ENCODE peak calls at places on chromosome 7, in nine cellular contexts. One of them, this sample, is unnamed.
A peak's percentile ranks its signal among the peaks of the same experiment; 100 is the strongest.

GRCh38 chr7:92071032-92071431 is 63.2 kb downstream of the CYP51A1 start:
- DNase-seq in IMR-90: no peak
- DNase-seq in HCT116: no peak
- DNase-seq in fibroblast of lung: no peak
- DNase-seq in mammary epithelial cell: no peak
- DNase-seq in H1: no peak
- DNase-seq in neuronal stem cell: no peak
- DNase-seq in PC-3: no peak
- DNase-seq in astrocyte: no peak
- DNase-seq in this sample: no peak

GRCh38 chr7:84245831-84246230 is 51.2 kb upstream of the SEMA3A start:
- DNase-seq in IMR-90: no peak
- DNase-seq in HCT116: no peak
- DNase-seq in fibroblast of lung: no peak
- DNase-seq in mammary epithelial cell: no peak
- DNase-seq in H1: no peak
- DNase-seq in neuronal stem cell: no peak
- DNase-seq in PC-3: no peak
- DNase-seq in astrocyte: no peak
- DNase-seq in this sample: peak; percentile 25

GRCh38 chr7:81499262-81500116 is 270.4 kb downstream of the HGF start:
- DNase-seq in IMR-90: peak; percentile 89
- DNase-seq in HCT116: peak; percentile 81
- DNase-seq in fibroblast of lung: peak; percentile 73
- DNase-seq in mammary epithelial cell: peak; percentile 52
- DNase-seq in H1: no peak
- DNase-seq in neuronal stem cell: peak; percentile 64
- DNase-seq in PC-3: peak; percentile 84
- DNase-seq in astrocyte: peak; percentile 69
- DNase-seq in this sample: no peak

GRCh38 chr7:88184848-88185304 is 35.0 kb downstream of the SRI start:
- DNase-seq in IMR-90: peak; percentile 12
- DNase-seq in HCT116: no peak
- DNase-seq in fibroblast of lung: peak; percentile 87
- DNase-seq in mammary epithelial cell: peak; percentile 86
- DNase-seq in H1: no peak
- DNase-seq in neuronal stem cell: no peak
- DNase-seq in PC-3: peak; percentile 61
- DNase-seq in astrocyte: peak; percentile 84
- DNase-seq in this sample: no peak

GRCh38 chr7:143485091-143485490 is 7.4 kb downstream of the TAS2R41 start:
- DNase-seq in IMR-90: no peak
- DNase-seq in HCT116: no peak
- DNase-seq in fibroblast of lung: no peak
- DNase-seq in mammary epithelial cell: no peak
- DNase-seq in H1: no peak
- DNase-seq in neuronal stem cell: no peak
- DNase-seq in PC-3: no peak
- DNase-seq in astrocyte: no peak
- DNase-seq in this sample: no peak

GRCh38 chr7:86784765-86785164 is 141.1 kb downstream of the GRM3 start:
- DNase-seq in IMR-90: no peak
- DNase-seq in HCT116: no peak
- DNase-seq in fibroblast of lung: no peak
- DNase-seq in mammary epithelial cell: no peak
- DNase-seq in H1: no peak
- DNase-seq in neuronal stem cell: no peak
- DNase-seq in PC-3: no peak
- DNase-seq in astrocyte: no peak
- DNase-seq in this sample: no peak

GRCh38 chr7:23654508-23654907 is 25.5 kb upstream of the FAM221A start:
- DNase-seq in IMR-90: peak; percentile 31
- DNase-seq in HCT116: peak; percentile 43
- DNase-seq in fibroblast of lung: no peak
- DNase-seq in mammary epithelial cell: no peak
- DNase-seq in H1: peak; percentile 79
- DNase-seq in neuronal stem cell: no peak
- DNase-seq in PC-3: peak; percentile 9
- DNase-seq in astrocyte: no peak
- DNase-seq in this sample: no peak

GRCh38 chr7:44272456-44272855 is 52.9 kb downstream of the CAMK2B start:
- DNase-seq in IMR-90: no peak
- DNase-seq in HCT116: no peak
- DNase-seq in fibroblast of lung: no peak
- DNase-seq in mammary epithelial cell: no peak
- DNase-seq in H1: no peak
- DNase-seq in neuronal stem cell: no peak
- DNase-seq in PC-3: no peak
- DNase-seq in astrocyte: no peak
- DNase-seq in this sample: peak; percentile 59

GRCh38 chr7:101232141-101232821 is 5.3 kb downstream of the CLDN15 start:
- DNase-seq in IMR-90: no peak
- DNase-seq in HCT116: no peak
- DNase-seq in fibroblast of lung: no peak
- DNase-seq in mammary epithelial cell: peak; percentile 73
- DNase-seq in H1: peak; percentile 87
- DNase-seq in neuronal stem cell: no peak
- DNase-seq in PC-3: peak; percentile 68
- DNase-seq in astrocyte: no peak
- DNase-seq in this sample: peak; percentile 87

GRCh38 chr7:86644282-86645173 is 819 bp downstream of the GRM3 start:
- DNase-seq in IMR-90: no peak
- DNase-seq in HCT116: no peak
- DNase-seq in fibroblast of lung: no peak
- DNase-seq in mammary epithelial cell: no peak
- DNase-seq in H1: peak; percentile 73
- DNase-seq in neuronal stem cell: peak; percentile 47
- DNase-seq in PC-3: no peak
- DNase-seq in astrocyte: no peak
- DNase-seq in this sample: peak; percentile 63

GRCh38 chr7:36236073-36236472 is 83.0 kb downstream of the EEPD1 start:
- DNase-seq in IMR-90: no peak
- DNase-seq in HCT116: no peak
- DNase-seq in fibroblast of lung: no peak
- DNase-seq in mammary epithelial cell: no peak
- DNase-seq in H1: peak; percentile 58
- DNase-seq in neuronal stem cell: no peak
- DNase-seq in PC-3: no peak
- DNase-seq in astrocyte: no peak
- DNase-seq in this sample: peak; percentile 73

GRCh38 chr7:129851174-129851573 is 101.6 kb downstream of the UBE2H start:
- DNase-seq in IMR-90: no peak
- DNase-seq in HCT116: no peak
- DNase-seq in fibroblast of lung: no peak
- DNase-seq in mammary epithelial cell: no peak
- DNase-seq in H1: no peak
- DNase-seq in neuronal stem cell: no peak
- DNase-seq in PC-3: no peak
- DNase-seq in astrocyte: no peak
- DNase-seq in this sample: no peak

GRCh38 chr7:95730493-95731280 is 41.7 kb upstream of the DYNC1I1 start:
- DNase-seq in IMR-90: no peak
- DNase-seq in HCT116: no peak
- DNase-seq in fibroblast of lung: no peak
- DNase-seq in mammary epithelial cell: no peak
- DNase-seq in H1: no peak
- DNase-seq in neuronal stem cell: no peak
- DNase-seq in PC-3: no peak
- DNase-seq in astrocyte: no peak
- DNase-seq in this sample: no peak

GRCh38 chr7:31100870-31101269 is 48.8 kb downstream of the ADCYAP1R1 start:
- DNase-seq in IMR-90: no peak
- DNase-seq in HCT116: no peak
- DNase-seq in fibroblast of lung: no peak
- DNase-seq in mammary epithelial cell: no peak
- DNase-seq in H1: no peak
- DNase-seq in neuronal stem cell: no peak
- DNase-seq in PC-3: no peak
- DNase-seq in astrocyte: no peak
- DNase-seq in this sample: no peak

GRCh38 chr7:154640266-154640865 is 362.6 kb downstream of the PAXIP1 start:
- DNase-seq in IMR-90: no peak
- DNase-seq in HCT116: no peak
- DNase-seq in fibroblast of lung: no peak
- DNase-seq in mammary epithelial cell: no peak
- DNase-seq in H1: peak; percentile 54
- DNase-seq in neuronal stem cell: peak; percentile 27
- DNase-seq in PC-3: no peak
- DNase-seq in astrocyte: no peak
- DNase-seq in this sample: no peak

GRCh38 chr7:106022193-106022821 is 59.2 kb downstream of the CDHR3 start:
- DNase-seq in IMR-90: no peak
- DNase-seq in HCT116: no peak
- DNase-seq in fibroblast of lung: peak; percentile 72
- DNase-seq in mammary epithelial cell: peak; percentile 35
- DNase-seq in H1: no peak
- DNase-seq in neuronal stem cell: no peak
- DNase-seq in PC-3: no peak
- DNase-seq in astrocyte: peak; percentile 61
- DNase-seq in this sample: no peak
- H3K9ac ChIP-seq in IMR-90: no peak overlapping the region
- H3K9ac ChIP-seq in HCT116: no peak overlapping the region
- H3K9ac ChIP-seq in fibroblast of lung: no peak overlapping the region
- H3K9ac ChIP-seq in mammary epithelial cell: no peak overlapping the region
- H3K9ac ChIP-seq in H1: no peak overlapping the region
- H3K9ac ChIP-seq in neuronal stem cell: no peak overlapping the region
- H3K9ac ChIP-seq in PC-3: no peak overlapping the region
- H3K9ac ChIP-seq in astrocyte: no peak overlapping the region
- H3K9ac ChIP-seq in this sample: no peak overlapping the region

GRCh38 chr7:121793716-121794115 is 79.2 kb upstream of the PTPRZ1 start:
- DNase-seq in IMR-90: no peak
- DNase-seq in HCT116: no peak
- DNase-seq in fibroblast of lung: peak; percentile 18
- DNase-seq in mammary epithelial cell: peak; percentile 57
- DNase-seq in H1: no peak
- DNase-seq in neuronal stem cell: no peak
- DNase-seq in PC-3: no peak
- DNase-seq in astrocyte: peak; percentile 10
- DNase-seq in this sample: no peak
- H3K9ac ChIP-seq in IMR-90: no peak overlapping the region
- H3K9ac ChIP-seq in HCT116: no peak overlapping the region
- H3K9ac ChIP-seq in fibroblast of lung: no peak overlapping the region
- H3K9ac ChIP-seq in mammary epithelial cell: no peak overlapping the region
- H3K9ac ChIP-seq in H1: no peak overlapping the region
- H3K9ac ChIP-seq in neuronal stem cell: no peak overlapping the region
- H3K9ac ChIP-seq in PC-3: no peak overlapping the region
- H3K9ac ChIP-seq in astrocyte: no peak overlapping the region
- H3K9ac ChIP-seq in this sample: no peak overlapping the region

DNA sequence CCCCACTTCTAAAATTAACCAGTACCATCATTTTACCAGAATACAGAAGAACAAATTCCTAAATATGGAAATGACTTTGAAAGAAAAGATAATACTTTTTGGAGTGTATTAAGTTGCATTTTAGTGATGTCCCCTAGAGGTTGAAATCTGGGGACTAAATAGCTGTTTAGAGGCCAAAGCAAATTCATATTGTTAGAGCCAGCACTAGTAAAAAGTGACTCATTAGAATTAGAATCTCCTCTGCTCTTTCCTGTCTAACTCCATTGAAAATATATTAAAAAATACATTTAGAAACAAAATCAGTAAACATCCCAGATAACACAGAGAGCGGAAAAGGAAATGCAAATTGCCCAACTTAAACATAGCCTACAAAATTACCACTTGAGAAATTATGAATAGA is 1189.6 kb upstream of the C7orf33 start:
- DNase-seq in IMR-90: no peak
- DNase-seq in HCT116: no peak
- DNase-seq in fibroblast of lung: no peak
- DNase-seq in mammary epithelial cell: no peak
- DNase-seq in H1: no peak
- DNase-seq in neuronal stem cell: no peak
- DNase-seq in PC-3: no peak
- DNase-seq in astrocyte: no peak
- DNase-seq in this sample: no peak
- H3K9ac ChIP-seq in IMR-90: no peak overlapping the region
- H3K9ac ChIP-seq in HCT116: no peak overlapping the region
- H3K9ac ChIP-seq in fibroblast of lung: no peak overlapping the region
- H3K9ac ChIP-seq in mammary epithelial cell: no peak overlapping the region
- H3K9ac ChIP-seq in H1: no peak overlapping the region
- H3K9ac ChIP-seq in neuronal stem cell: no peak overlapping the region
- H3K9ac ChIP-seq in PC-3: no peak overlapping the region
- H3K9ac ChIP-seq in astrocyte: no peak overlapping the region
- H3K9ac ChIP-seq in this sample: no peak overlapping the region

GRCh38 chr7:24824400-24824799 is 67.1 kb upstream of the GSDME start:
- DNase-seq in IMR-90: no peak
- DNase-seq in HCT116: peak; percentile 75
- DNase-seq in fibroblast of lung: no peak
- DNase-seq in mammary epithelial cell: no peak
- DNase-seq in H1: no peak
- DNase-seq in neuronal stem cell: no peak
- DNase-seq in PC-3: no peak
- DNase-seq in astrocyte: no peak
- DNase-seq in this sample: no peak

GRCh38 chr7:24820730-24821044 is 63.4 kb upstream of the GSDME start:
- DNase-seq in IMR-90: no peak
- DNase-seq in HCT116: no peak
- DNase-seq in fibroblast of lung: no peak
- DNase-seq in mammary epithelial cell: no peak
- DNase-seq in H1: no peak
- DNase-seq in neuronal stem cell: no peak
- DNase-seq in PC-3: peak; percentile 98
- DNase-seq in astrocyte: no peak
- DNase-seq in this sample: no peak

GRCh38 chr7:24819916-24820689 is 62.8 kb upstream of the GSDME start:
- DNase-seq in IMR-90: peak; percentile 90
- DNase-seq in HCT116: peak; percentile 84
- DNase-seq in fibroblast of lung: peak; percentile 81
- DNase-seq in mammary epithelial cell: peak; percentile 82
- DNase-seq in H1: peak; percentile 82
- DNase-seq in neuronal stem cell: peak; percentile 76
- DNase-seq in PC-3: peak; percentile 89
- DNase-seq in astrocyte: peak; percentile 69
- DNase-seq in this sample: peak; percentile 85

GRCh38 chr7:24824896-24825295 is 67.6 kb upstream of the GSDME start:
- DNase-seq in IMR-90: no peak
- DNase-seq in HCT116: no peak
- DNase-seq in fibroblast of lung: peak; percentile 19
- DNase-seq in mammary epithelial cell: no peak
- DNase-seq in H1: no peak
- DNase-seq in neuronal stem cell: no peak
- DNase-seq in PC-3: no peak
- DNase-seq in astrocyte: no peak
- DNase-seq in this sample: no peak

DNA sequence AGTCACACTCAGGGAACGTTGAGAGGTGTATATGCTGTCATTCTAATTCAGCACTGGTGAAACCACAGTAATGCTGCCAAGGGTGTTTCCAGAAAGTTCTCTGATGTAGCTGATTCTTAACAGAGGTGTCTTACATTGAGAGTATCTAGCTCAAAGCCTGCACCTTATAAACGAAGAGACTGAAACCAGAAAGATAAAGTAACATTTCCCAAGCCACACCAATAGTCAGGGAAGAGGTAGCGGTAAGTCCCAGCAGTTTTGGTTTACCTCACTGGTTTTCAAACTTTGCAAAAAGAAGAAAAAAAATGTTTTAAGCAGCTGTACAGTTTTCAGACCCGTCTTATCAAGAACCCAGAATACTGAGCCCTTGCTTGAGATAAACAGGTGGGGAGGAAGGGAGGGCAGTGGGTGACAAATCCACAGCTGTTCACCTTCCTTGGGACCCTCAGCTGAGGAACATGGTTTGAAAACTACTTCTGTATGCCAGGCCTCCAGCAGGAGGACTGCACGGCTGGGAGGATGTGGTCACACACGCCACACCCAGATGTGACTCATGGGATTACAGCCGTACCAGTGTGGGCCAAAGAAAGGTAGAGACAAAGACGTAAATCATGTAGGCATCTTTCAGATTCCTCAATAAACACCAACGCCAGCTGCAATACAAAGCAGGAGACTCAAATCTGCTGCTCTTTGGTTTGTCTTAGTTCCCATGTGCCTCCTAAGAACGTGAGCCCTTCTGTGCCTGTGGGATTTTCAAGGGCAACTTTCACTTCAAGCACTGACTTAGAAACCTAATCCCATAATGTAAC is 64.0 kb upstream of the GSDME start:
- DNase-seq in IMR-90: peak; percentile 96
- DNase-seq in HCT116: peak; percentile 95
- DNase-seq in fibroblast of lung: peak; percentile 99
- DNase-seq in mammary epithelial cell: peak; percentile 98
- DNase-seq in H1: no peak
- DNase-seq in neuronal stem cell: no peak
- DNase-seq in PC-3: peak; percentile 96
- DNase-seq in astrocyte: peak; percentile 98
- DNase-seq in this sample: no peak
- H3K9ac ChIP-seq in IMR-90: no peak overlapping the region
- H3K9ac ChIP-seq in HCT116: peak overlapping the region; percentile 65
- H3K9ac ChIP-seq in fibroblast of lung: peak overlapping the region; percentile 28
- H3K9ac ChIP-seq in mammary epithelial cell: peak overlapping the region; percentile 90
- H3K9ac ChIP-seq in H1: no peak overlapping the region
- H3K9ac ChIP-seq in neuronal stem cell: no peak overlapping the region
- H3K9ac ChIP-seq in PC-3: peak overlapping the region; percentile 75
- H3K9ac ChIP-seq in astrocyte: peak overlapping the region; percentile 80
- H3K9ac ChIP-seq in this sample: no peak overlapping the region

This sample was measured in kidney.